ENCODE peak calls at places on chromosomes 12 and 14, in four cellular contexts. Z is heart left ventricle, J is left ventricle myocardium inferior, X is mesenchymal stem cell. G is an unnamed sample. For H3K4me1, the result is how much of the 10 kb centered on the place peaks cover.

GRCh38 chr12:110582286-110583136 is 607 bp downstream of the PPTC7 start:
- DNase-seq in Z (peak), J (peak), X (peak), G (peak)

GRCh38 chr12:78938341-78939084 is 73.9 kb downstream of the SYT1 start:
- DNase-seq in Z (no peak), J (no peak), X (no peak), G (peak)

GRCh38 chr14:76953196-76953945 is 75.1 kb downstream of the IRF2BPL start:
- DNase-seq in Z (peak), J (peak), X (peak), G (peak)

GRCh38 chr14:105879867-105880561 is 353.6 kb downstream of the TMEM121 start:
- DNase-seq in Z (peak), J (peak), X (no peak), G (no peak)

GRCh38 chr14:60965402-60965801 is 15.5 kb downstream of the TRMT5 start:
- DNase-seq in Z (no peak), J (no peak), X (peak), G (no peak)

GRCh38 chr14:71478542-71478941 is 453.7 kb upstream of the RGS6 start:
- DNase-seq in Z (no peak), J (no peak), X (peak), G (no peak)

GRCh38 chr14:68245146-68246073 is 425.8 kb downstream of the RAD51B start:
- DNase-seq in Z (peak), J (no peak), X (peak), G (peak)

GRCh38 chr14:52906141-52906601 is 44.7 kb downstream of the FERMT2 start:
- DNase-seq in Z (no peak), J (no peak), X (peak), G (no peak)

GRCh38 chr12:29067430-29067829 is 81.6 kb upstream of the FAR2 start:
- DNase-seq in Z (no peak), J (no peak), X (no peak), G (no peak)

GRCh38 chr14:54410215-54410614 is 13.4 kb downstream of the CDKN3 start:
- DNase-seq in Z (no peak), J (no peak), X (no peak), G (no peak)

GRCh38 chr14:69880051-69880487 is 853 bp downstream of the SMOC1 start:
- DNase-seq in Z (no peak), J (no peak), X (no peak), G (no peak)

GRCh38 chr12:13982010-13982409 is 608 bp upstream of the GRIN2B start:
- DNase-seq in Z (no peak), J (no peak), X (no peak), G (peak)

GRCh38 chr14:98189521-98189920 is 1082.5 kb downstream of the BCL11B start:
- DNase-seq in Z (no peak), J (no peak), X (no peak), G (no peak)

GRCh38 chr12:62808166-62808879 is 126.6 kb downstream of the PPM1H start:
- DNase-seq in Z (no peak), J (no peak), X (no peak), G (no peak)

GRCh38 chr14:52318829-52319604 is 4.9 kb downstream of the PTGER2 start:
- DNase-seq in Z (no peak), J (no peak), X (no peak), G (no peak)

GRCh38 chr12:127293507-127294310 is 973.3 kb upstream of the TMEM132C start:
- DNase-seq in Z (no peak), J (peak), X (peak), G (peak)

GRCh38 chr14:105502446-105503295 is 11.6 kb downstream of the TEDC1 start:
- DNase-seq in Z (no peak), J (no peak), X (no peak), G (no peak)

GRCh38 chr14:67395876-67396189 is 16.1 kb downstream of the PLEK2 start:
- DNase-seq in Z (no peak), J (no peak), X (peak), G (peak)

GRCh38 chr14:97101561-97101960 is 304.4 kb downstream of the VRK1 start:
- DNase-seq in Z (no peak), J (no peak), X (no peak), G (no peak)

GRCh38 chr14:64703393-64704144 is 655 bp upstream of the PLEKHG3 start:
- DNase-seq in Z (no peak), J (no peak), X (peak), G (no peak)

GRCh38 chr12:121285856-121286255 is 10.7 kb downstream of the CAMKK2 start:
- DNase-seq in Z (no peak), J (no peak), X (no peak), G (no peak)

GRCh38 chr14:68104518-68104917 is 284.9 kb downstream of the RAD51B start:
- DNase-seq in Z (no peak), J (no peak), X (peak), G (peak)

GRCh38 chr12:92403210-92404175 is 257.8 kb upstream of the BTG1 start:
- DNase-seq in Z (no peak), J (no peak), X (no peak), G (no peak)

GRCh38 chr14:71163842-71164500 is 256.7 kb downstream of the PCNX1 start:
- DNase-seq in Z (no peak), J (no peak), X (no peak), G (no peak)

GRCh38 chr12:47822863-47823262 is 3.2 kb upstream of the HDAC7 start:
- DNase-seq in Z (no peak), J (no peak), X (no peak), G (no peak)

GRCh38 chr12:116508145-116509121 is 50.7 kb upstream of the MAP1LC3B2 start:
- DNase-seq in Z (no peak), J (peak), X (peak), G (peak)

GRCh38 chr12:29073631-29074239 is 75.3 kb upstream of the FAR2 start:
- DNase-seq in Z (no peak), J (no peak), X (peak), G (peak)

GRCh38 chr14:67514650-67515385 is 18.3 kb upstream of the PLEKHH1 start:
- DNase-seq in Z (peak), J (peak), X (peak), G (peak)

GRCh38 chr14:61562321-61563161 is 132.8 kb upstream of the HIF1A start:
- DNase-seq in Z (no peak), J (no peak), X (peak), G (no peak)

GRCh38 chr12:76113800-76114757 is 29.6 kb upstream of the NAP1L1 start:
- DNase-seq in Z (no peak), J (no peak), X (peak), G (no peak)

GRCh38 chr12:85445060-85445938 is 165.3 kb downstream of the ALX1 start:
- DNase-seq in Z (no peak), J (no peak), X (no peak), G (peak)

GRCh38 chr14:64944861-64945260 is 2.3 kb upstream of the GPX2 start:
- DNase-seq in Z (no peak), J (no peak), X (no peak), G (no peak)

GRCh38 chr14:44165286-44165685 is 341.8 kb downstream of the FSCB start:
- DNase-seq in Z (no peak), J (no peak), X (peak), G (peak)

GRCh38 chr14:92400579-92401444 is 77.8 kb downstream of the SLC24A4 start:
- DNase-seq in Z (no peak), J (no peak), X (peak), G (no peak)

GRCh38 chr12:49503674-49504180 is 35.1 kb upstream of the KCNH3 start:
- DNase-seq in Z (no peak), J (no peak), X (no peak), G (peak)

GRCh38 chr14:75654127-75654732 is 6.4 kb downstream of the ERG28 start:
- DNase-seq in Z (peak), J (peak), X (peak), G (peak)

GRCh38 chr12:94149781-94150482 is 1.6 kb downstream of the PLXNC1 start:
- DNase-seq in Z (peak), J (peak), X (peak), G (no peak)

DNA sequence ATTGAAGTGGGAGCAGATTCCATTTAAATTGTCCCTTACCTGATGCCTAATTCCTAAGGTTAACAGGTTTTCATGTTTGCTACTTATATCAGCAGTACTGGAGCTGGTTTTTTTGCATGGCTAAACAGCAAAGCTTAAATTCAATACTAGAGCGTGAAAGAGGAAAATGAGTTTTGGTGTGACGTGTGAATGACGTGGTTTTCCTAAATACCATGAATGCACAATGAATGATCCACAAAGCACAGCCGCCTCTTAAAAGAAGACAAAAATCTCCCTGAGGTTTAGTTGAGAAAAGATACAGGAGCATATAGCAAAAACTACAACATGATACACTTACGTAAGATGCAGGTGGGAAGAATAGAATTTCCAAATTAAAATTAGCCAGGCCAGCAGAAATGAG is 731.1 kb downstream of the DIO2 start:
- DNase-seq in Z (no peak), J (no peak), X (no peak), G (no peak)
- H3K4me1 ChIP-seq in Z (under half), J (under half), X (under half), G (under half)

GRCh38 chr12:105220929-105221290 is 15.1 kb downstream of the APPL2 start:
- DNase-seq in Z (no peak), J (no peak), X (no peak), G (no peak)

GRCh38 chr12:105223358-105223840 is 12.6 kb downstream of the APPL2 start:
- DNase-seq in Z (no peak), J (no peak), X (no peak), G (peak)

GRCh38 chr12:105221588-105222325 is 14.2 kb downstream of the APPL2 start:
- DNase-seq in Z (no peak), J (no peak), X (no peak), G (no peak)

GRCh38 chr12:105222726-105223357 is 13.1 kb downstream of the APPL2 start:
- DNase-seq in Z (no peak), J (no peak), X (no peak), G (no peak)

DNA sequence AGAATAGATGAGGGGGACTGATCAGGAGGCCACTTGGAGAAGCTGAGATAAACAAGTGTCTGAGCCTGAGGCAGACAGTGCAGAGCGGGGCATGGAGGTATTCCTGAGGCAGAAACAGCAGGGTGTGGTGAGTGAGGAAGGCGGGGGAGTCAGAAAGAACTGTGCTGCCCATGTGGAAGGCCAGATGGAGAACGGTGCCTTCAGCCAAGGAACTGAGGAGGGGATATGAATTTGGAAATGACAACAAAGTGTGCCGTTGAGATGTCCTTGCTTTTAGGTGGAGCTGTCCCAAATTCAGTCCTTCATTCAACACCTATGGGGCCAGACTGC is 13.7 kb downstream of the APPL2 start:
- DNase-seq in Z (no peak), J (no peak), X (no peak), G (no peak)
- H3K4me1 ChIP-seq in Z (half or more), J (half or more), X (under half), G (under half)

GRCh38 chr12:2343672-2344071 is 290.9 kb downstream of the CACNA1C start:
- DNase-seq in Z (no peak), J (no peak), X (peak), G (no peak)
- H3K4me1 ChIP-seq in Z (half or more), J (half or more), X (under half), G (under half)

GRCh38 chr14:56138987-56139386 is 20.8 kb downstream of the PELI2 start:
- DNase-seq in Z (no peak), J (no peak), X (no peak), G (no peak)
- H3K4me1 ChIP-seq in Z (under half), J (under half), X (under half), G (under half)

DNA sequence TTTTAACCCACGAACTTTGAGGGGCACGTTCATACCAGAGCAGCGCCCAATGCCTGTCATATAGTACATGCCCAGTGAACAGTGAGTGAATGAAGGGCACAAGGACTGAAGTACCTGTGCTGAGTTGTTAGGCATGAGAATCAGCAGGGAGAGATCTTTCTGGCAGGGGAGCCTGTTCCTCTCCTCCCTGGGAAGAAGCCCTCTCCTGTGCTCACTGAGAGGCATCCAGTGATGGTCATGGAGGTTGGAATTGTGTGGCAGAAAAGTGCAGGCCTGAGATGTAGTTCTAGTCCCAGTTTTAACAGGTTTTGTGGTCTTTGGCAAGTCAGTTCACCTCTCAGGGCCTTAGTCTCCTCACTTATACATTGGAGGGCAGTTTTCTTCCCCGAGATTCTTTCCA is 20.6 kb downstream of the TEAD4 start:
- DNase-seq in Z (no peak), J (no peak), X (no peak), G (no peak)
- H3K4me1 ChIP-seq in Z (under half), J (under half), X (under half), G (under half)

DNA sequence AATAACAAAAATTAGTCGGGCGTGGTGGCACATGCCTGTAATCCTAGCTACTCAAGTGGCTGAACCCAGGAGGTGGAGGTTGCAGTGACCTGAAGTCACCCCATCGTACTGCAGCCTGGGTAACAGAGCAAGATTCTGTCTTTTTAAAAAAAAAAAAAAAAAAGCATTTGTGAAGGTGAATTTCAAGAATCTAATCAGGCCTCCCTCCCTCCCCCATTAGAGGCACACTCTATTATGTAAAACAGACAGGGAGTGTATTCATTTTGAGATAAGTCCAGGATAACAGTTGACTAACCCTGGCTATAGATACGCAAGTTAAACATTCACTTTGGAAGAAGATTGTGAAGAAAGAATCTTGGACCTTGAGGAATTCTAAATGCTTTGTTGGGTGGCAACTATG is 2.9 kb downstream of the RESF1 start:
- DNase-seq in Z (no peak), J (no peak), X (no peak), G (no peak)
- H3K4me1 ChIP-seq in Z (half or more), J (half or more), X (under half), G (under half)

GRCh38 chr12:65566776-65567175 is 257.5 kb upstream of the HMGA2 start:
- DNase-seq in Z (no peak), J (no peak), X (peak), G (no peak)
- H3K4me1 ChIP-seq in Z (under half), J (under half), X (under half), G (under half)

DNA sequence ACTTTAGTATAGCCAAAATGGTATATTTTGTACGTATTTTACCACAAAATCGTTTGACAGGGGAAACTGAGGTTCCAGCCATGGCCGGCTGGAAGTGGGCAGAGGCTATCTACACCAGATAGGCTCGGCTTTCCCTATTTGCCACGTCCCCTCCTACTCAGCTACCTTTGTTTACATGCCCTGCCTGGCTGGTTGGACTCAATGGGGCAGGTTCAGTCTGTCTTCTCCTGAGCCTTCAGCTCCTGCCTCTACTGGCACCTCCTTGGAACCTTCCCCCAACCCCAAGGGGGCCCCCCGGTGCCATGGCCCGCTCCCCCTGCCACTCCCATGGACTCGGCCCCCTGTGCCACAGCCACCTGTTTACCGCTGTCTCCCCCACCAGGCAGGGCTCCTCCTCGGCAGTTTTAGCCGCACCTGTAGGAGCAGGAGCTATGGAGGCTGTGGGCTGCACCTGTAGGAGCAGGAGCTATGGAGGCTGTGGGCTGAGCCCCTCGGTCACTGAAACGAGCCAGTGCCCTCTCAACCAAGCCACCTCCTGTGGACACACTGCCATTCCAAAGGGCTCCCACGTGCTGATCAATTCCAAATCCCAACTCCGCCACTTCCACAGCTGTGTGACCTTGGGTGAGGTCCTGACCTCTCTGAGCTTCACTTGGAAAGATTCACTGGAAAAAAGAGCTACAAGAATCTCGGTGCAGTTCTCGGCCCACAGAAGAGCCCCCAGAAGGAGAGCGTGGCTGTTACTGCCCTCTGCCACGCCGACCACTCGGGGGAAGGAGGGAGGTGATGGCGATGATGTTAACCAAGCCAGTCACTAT is 62.2 kb downstream of the NCOR2 start:
- DNase-seq in Z (no peak), J (no peak), X (no peak), G (no peak)
- H3K4me1 ChIP-seq in Z (half or more), J (half or more), X (half or more), G (half or more)

G was measured in A673.